ENCODE peak calls at places on chromosomes 7 and 10, in five cellular contexts. One of them, this sample, is unnamed.

GRCh38 chr10:130337696-130338587 is 201.8 kb downstream of the GLRX3 start:
- DNase-seq in brain microvascular endothelial cell: no peak
- DNase-seq in pancreas: no peak
- DNase-seq in fibroblast of lung: no peak
- DNase-seq in neural progenitor cell: no peak
- DNase-seq in this sample: no peak

GRCh38 chr10:99999319-100000108 is 10.2 kb downstream of the DNMBP start:
- DNase-seq in pancreas: no peak
- DNase-seq in brain microvascular endothelial cell: no peak
- DNase-seq in neural progenitor cell: no peak
- DNase-seq in fibroblast of lung: no peak
- DNase-seq in this sample: no peak

GRCh38 chr7:151936207-151936606 is 20.0 kb upstream of the GALNTL5 start:
- DNase-seq in neural progenitor cell: no peak
- DNase-seq in pancreas: no peak
- DNase-seq in brain microvascular endothelial cell: no peak
- DNase-seq in fibroblast of lung: no peak
- DNase-seq in this sample: no peak

GRCh38 chr10:124706462-124706857 is 37.7 kb downstream of the FAM53B start:
- DNase-seq in neural progenitor cell: no peak
- DNase-seq in pancreas: no peak
- DNase-seq in fibroblast of lung: no peak
- DNase-seq in brain microvascular endothelial cell: no peak
- DNase-seq in this sample: no peak

GRCh38 chr10:124346831-124347230 is 71.9 kb downstream of the OAT start:
- DNase-seq in brain microvascular endothelial cell: no peak
- DNase-seq in fibroblast of lung: no peak
- DNase-seq in pancreas: no peak
- DNase-seq in neural progenitor cell: no peak
- DNase-seq in this sample: no peak

GRCh38 chr7:94871132-94871531 is 36.3 kb upstream of the PPP1R9A start:
- DNase-seq in pancreas: no peak
- DNase-seq in brain microvascular endothelial cell: no peak
- DNase-seq in neural progenitor cell: no peak
- DNase-seq in fibroblast of lung: no peak
- DNase-seq in this sample: no peak

GRCh38 chr7:30879139-30880089 is 32.2 kb upstream of the AQP1 start:
- DNase-seq in fibroblast of lung: no peak
- DNase-seq in brain microvascular endothelial cell: no peak
- DNase-seq in neural progenitor cell: peak
- DNase-seq in pancreas: peak
- DNase-seq in this sample: no peak

GRCh38 chr10:1643161-1643910 is 94.0 kb downstream of the ADARB2 start:
- DNase-seq in pancreas: no peak
- DNase-seq in brain microvascular endothelial cell: no peak
- DNase-seq in fibroblast of lung: no peak
- DNase-seq in neural progenitor cell: peak
- DNase-seq in this sample: no peak

GRCh38 chr10:7853892-7854289 is 35.6 kb downstream of the TAF3 start:
- DNase-seq in brain microvascular endothelial cell: no peak
- DNase-seq in pancreas: no peak
- DNase-seq in neural progenitor cell: no peak
- DNase-seq in fibroblast of lung: no peak
- DNase-seq in this sample: no peak

GRCh38 chr10:114719311-114719710 is 61.2 kb upstream of the ABLIM1 start:
- DNase-seq in pancreas: peak
- DNase-seq in fibroblast of lung: no peak
- DNase-seq in brain microvascular endothelial cell: no peak
- DNase-seq in neural progenitor cell: no peak
- DNase-seq in this sample: no peak

GRCh38 chr10:103696411-103697145 is 158.8 kb downstream of the SH3PXD2A start:
- DNase-seq in pancreas: no peak
- DNase-seq in neural progenitor cell: peak
- DNase-seq in fibroblast of lung: peak
- DNase-seq in brain microvascular endothelial cell: peak
- DNase-seq in this sample: peak

GRCh38 chr7:114368492-114368891 is 46.1 kb upstream of the FOXP2 start:
- DNase-seq in brain microvascular endothelial cell: no peak
- DNase-seq in fibroblast of lung: no peak
- DNase-seq in pancreas: no peak
- DNase-seq in neural progenitor cell: no peak
- DNase-seq in this sample: no peak

GRCh38 chr10:75283150-75284096 is 47.7 kb upstream of the COMTD1 start:
- DNase-seq in brain microvascular endothelial cell: no peak
- DNase-seq in pancreas: peak
- DNase-seq in neural progenitor cell: peak
- DNase-seq in fibroblast of lung: peak
- DNase-seq in this sample: peak

GRCh38 chr10:89845541-89846275 is 144.3 kb downstream of the KIF20B start:
- DNase-seq in neural progenitor cell: no peak
- DNase-seq in brain microvascular endothelial cell: peak
- DNase-seq in fibroblast of lung: peak
- DNase-seq in pancreas: no peak
- DNase-seq in this sample: peak
- TF ChIP-seq CTCF in neural progenitor cell: no peak
- TF ChIP-seq CTCF in brain microvascular endothelial cell: no peak
- TF ChIP-seq CTCF in fibroblast of lung: no peak
- TF ChIP-seq CTCF in pancreas: no peak
- TF ChIP-seq CTCF in this sample: no peak

DNA sequence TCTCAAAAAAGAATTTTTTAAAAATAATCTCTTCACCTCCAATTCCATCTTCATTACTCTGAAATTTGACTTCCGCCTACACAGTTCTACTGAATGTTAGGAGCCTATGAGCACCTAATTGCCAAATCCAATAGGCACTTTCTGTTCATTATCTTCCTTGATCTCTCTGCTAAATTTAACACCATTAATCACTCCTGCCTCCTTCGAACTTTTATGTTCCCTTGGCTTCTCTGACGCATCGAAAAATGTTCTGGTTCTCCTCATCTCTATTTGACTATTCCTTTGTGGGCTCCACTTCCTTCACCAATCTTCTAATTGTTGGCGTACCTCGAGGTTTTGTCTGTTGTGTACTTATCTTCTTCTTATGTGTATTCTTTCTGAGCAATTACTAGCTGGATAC is 87.3 kb downstream of the MTPN start:
- DNase-seq in pancreas: no peak
- DNase-seq in brain microvascular endothelial cell: no peak
- DNase-seq in neural progenitor cell: no peak
- DNase-seq in fibroblast of lung: no peak
- DNase-seq in this sample: no peak
- H3K4me3 ChIP-seq in pancreas: no peak
- H3K4me3 ChIP-seq in brain microvascular endothelial cell: no peak
- H3K4me3 ChIP-seq in neural progenitor cell: no peak
- H3K4me3 ChIP-seq in fibroblast of lung: no peak
- H3K4me3 ChIP-seq in this sample: no peak

GRCh38 chr10:43256531-43257209 is 10.2 kb downstream of the RASGEF1A start:
- DNase-seq in brain microvascular endothelial cell: no peak
- DNase-seq in pancreas: no peak
- DNase-seq in neural progenitor cell: no peak
- DNase-seq in fibroblast of lung: no peak
- DNase-seq in this sample: no peak

GRCh38 chr10:43257210-43258031 is 9.4 kb downstream of the RASGEF1A start:
- DNase-seq in fibroblast of lung: no peak
- DNase-seq in brain microvascular endothelial cell: no peak
- DNase-seq in neural progenitor cell: no peak
- DNase-seq in pancreas: no peak
- DNase-seq in this sample: no peak

GRCh38 chr10:43254199-43254730 is 12.6 kb downstream of the RASGEF1A start:
- DNase-seq in fibroblast of lung: no peak
- DNase-seq in neural progenitor cell: no peak
- DNase-seq in brain microvascular endothelial cell: no peak
- DNase-seq in pancreas: no peak
- DNase-seq in this sample: no peak

GRCh38 chr10:43254881-43255643 is 11.8 kb downstream of the RASGEF1A start:
- DNase-seq in brain microvascular endothelial cell: no peak
- DNase-seq in pancreas: no peak
- DNase-seq in fibroblast of lung: no peak
- DNase-seq in neural progenitor cell: no peak
- DNase-seq in this sample: no peak

DNA sequence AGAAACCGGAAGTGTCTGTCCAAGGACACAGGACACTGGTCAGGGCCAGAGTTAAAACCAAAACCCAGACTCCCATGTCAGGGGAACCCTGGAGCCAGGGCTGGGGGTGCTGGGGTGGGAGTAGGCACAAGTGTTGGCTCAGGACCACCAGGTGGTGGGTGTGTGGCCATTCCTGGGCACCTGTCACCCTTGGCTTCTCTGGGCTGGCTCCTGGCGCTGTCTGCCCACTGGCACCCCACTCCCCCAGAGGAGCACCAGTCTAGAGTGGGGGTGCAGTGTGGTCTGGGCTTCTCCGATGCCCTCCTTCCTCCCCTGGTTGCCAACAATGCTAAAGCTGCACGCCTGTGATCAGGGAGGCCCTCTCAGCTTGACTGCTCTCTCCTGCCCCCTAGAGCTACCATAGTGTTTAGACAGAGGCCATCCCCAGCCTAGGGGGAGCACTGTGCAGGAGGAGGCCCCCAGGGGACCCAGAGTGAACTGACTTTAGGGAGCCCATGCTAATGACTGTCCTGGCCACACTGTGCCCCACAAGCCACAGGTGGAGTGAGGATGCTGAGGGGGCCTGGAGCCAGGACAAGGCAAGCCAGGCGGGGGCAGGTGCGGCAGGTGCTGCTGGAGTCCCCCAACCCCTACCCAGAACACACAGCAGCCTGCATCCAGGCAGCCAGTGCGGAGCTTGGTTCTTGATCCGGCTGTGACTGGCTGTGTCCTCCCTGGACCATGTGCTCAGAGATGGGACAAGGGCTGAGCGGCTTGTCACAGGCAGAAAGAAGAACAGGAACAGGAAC is 11.0 kb downstream of the RASGEF1A start:
- DNase-seq in fibroblast of lung: no peak
- DNase-seq in neural progenitor cell: peak
- DNase-seq in brain microvascular endothelial cell: no peak
- DNase-seq in pancreas: no peak
- DNase-seq in this sample: peak
- TF ChIP-seq CTCF in fibroblast of lung: peak
- TF ChIP-seq CTCF in neural progenitor cell: peak
- TF ChIP-seq CTCF in brain microvascular endothelial cell: peak
- TF ChIP-seq CTCF in pancreas: no peak
- TF ChIP-seq CTCF in this sample: peak

GRCh38 chr7:20296444-20296843 is 34.3 kb upstream of the ITGB8 start:
- DNase-seq in brain microvascular endothelial cell: no peak
- DNase-seq in pancreas: no peak
- DNase-seq in fibroblast of lung: no peak
- DNase-seq in neural progenitor cell: no peak
- DNase-seq in this sample: no peak
- H3K4me3 ChIP-seq in brain microvascular endothelial cell: no peak
- H3K4me3 ChIP-seq in pancreas: no peak
- H3K4me3 ChIP-seq in fibroblast of lung: no peak
- H3K4me3 ChIP-seq in neural progenitor cell: no peak
- H3K4me3 ChIP-seq in this sample: no peak

GRCh38 chr7:91949221-91950009 is 8.8 kb downstream of the AKAP9 start:
- DNase-seq in fibroblast of lung: peak
- DNase-seq in neural progenitor cell: no peak
- DNase-seq in brain microvascular endothelial cell: peak
- DNase-seq in pancreas: no peak
- DNase-seq in this sample: no peak

GRCh38 chr7:91947948-91948347 is 7.3 kb downstream of the AKAP9 start:
- DNase-seq in brain microvascular endothelial cell: no peak
- DNase-seq in neural progenitor cell: no peak
- DNase-seq in fibroblast of lung: no peak
- DNase-seq in pancreas: no peak
- DNase-seq in this sample: no peak

GRCh38 chr7:91946549-91946948 is 5.9 kb downstream of the AKAP9 start:
- DNase-seq in neural progenitor cell: no peak
- DNase-seq in fibroblast of lung: no peak
- DNase-seq in pancreas: no peak
- DNase-seq in brain microvascular endothelial cell: no peak
- DNase-seq in this sample: no peak

GRCh38 chr7:91942312-91942711 is 1.6 kb downstream of the AKAP9 start:
- DNase-seq in brain microvascular endothelial cell: no peak
- DNase-seq in neural progenitor cell: no peak
- DNase-seq in pancreas: no peak
- DNase-seq in fibroblast of lung: no peak
- DNase-seq in this sample: no peak

GRCh38 chr7:91945476-91945875 is 4.8 kb downstream of the AKAP9 start:
- DNase-seq in brain microvascular endothelial cell: peak
- DNase-seq in pancreas: no peak
- DNase-seq in neural progenitor cell: no peak
- DNase-seq in fibroblast of lung: peak
- DNase-seq in this sample: peak
- TF ChIP-seq CTCF in brain microvascular endothelial cell: peak
- TF ChIP-seq CTCF in pancreas: no peak
- TF ChIP-seq CTCF in neural progenitor cell: no peak
- TF ChIP-seq CTCF in fibroblast of lung: peak
- TF ChIP-seq CTCF in this sample: peak

GRCh38 chr10:70355234-70356021 is 27.0 kb downstream of the LRRC20 start:
- DNase-seq in brain microvascular endothelial cell: no peak
- DNase-seq in fibroblast of lung: peak
- DNase-seq in neural progenitor cell: peak
- DNase-seq in pancreas: no peak
- DNase-seq in this sample: peak
- H3K4me3 ChIP-seq in brain microvascular endothelial cell: no peak
- H3K4me3 ChIP-seq in fibroblast of lung: no peak
- H3K4me3 ChIP-seq in neural progenitor cell: peak
- H3K4me3 ChIP-seq in pancreas: no peak
- H3K4me3 ChIP-seq in this sample: no peak